ENCODE peak calls at places on chromosomes 2 and 18, in five cellular contexts. A is hypothalamus, O is AG04449, E is cardiac fibroblast, K is EL. P is an unnamed sample.

GRCh38 chr2:126827371-126827770 is 71.3 kb upstream of the TEX51 start:
- DNase-seq in A (no peak), O (no peak), E (no peak), K (no peak), P (no peak)

GRCh38 chr18:10432781-10433180 is 21.7 kb upstream of the APCDD1 start:
- DNase-seq in A (no peak), O (no peak), E (no peak), K (no peak), P (no peak)

GRCh38 chr2:60974652-60975051 is 42.9 kb upstream of the PEX13 start:
- DNase-seq in A (no peak), O (no peak), E (no peak), K (no peak), P (no peak)

GRCh38 chr2:240642806-240643092 is 17.5 kb downstream of the GPR35 start:
- DNase-seq in A (no peak), O (no peak), E (no peak), K (no peak), P (no peak)

GRCh38 chr2:107988108-107988507 is 1.8 kb downstream of the SLC5A7 start:
- DNase-seq in A (no peak), O (no peak), E (no peak), K (no peak), P (no peak)

GRCh38 chr2:219452361-219453317 is 18.0 kb downstream of the SPEG start:
- DNase-seq in A (no peak), O (peak), E (peak), K (peak), P (no peak)

GRCh38 chr18:63511285-63511684 is 30.9 kb upstream of the SERPINB12 start:
- DNase-seq in A (no peak), O (no peak), E (peak), K (peak), P (no peak)

GRCh38 chr2:209525336-209525735 is 101.5 kb downstream of the MAP2 start:
- DNase-seq in A (no peak), O (no peak), E (peak), K (no peak), P (no peak)

GRCh38 chr18:8685141-8685913 is 20.0 kb upstream of the MTCL1 start:
- DNase-seq in A (no peak), O (no peak), E (peak), K (peak), P (no peak)

GRCh38 chr2:157685572-157685971 is 56.9 kb upstream of the ACVR1C start:
- DNase-seq in A (no peak), O (no peak), E (no peak), K (no peak), P (no peak)

GRCh38 chr18:6281874-6282273 is 132.8 kb downstream of the L3MBTL4 start:
- DNase-seq in A (no peak), O (no peak), E (no peak), K (no peak), P (no peak)

GRCh38 chr2:96665083-96665569 is 22.6 kb downstream of the FER1L5 start:
- DNase-seq in A (no peak), O (peak), E (peak), K (peak), P (no peak)

GRCh38 chr2:110674620-110675555 is 3.0 kb downstream of the BUB1 start:
- DNase-seq in A (no peak), O (no peak), E (peak), K (peak), P (no peak)

GRCh38 chr18:3283253-3283863 is 21.4 kb downstream of the MYL12B start:
- DNase-seq in A (no peak), O (no peak), E (no peak), K (no peak), P (no peak)

GRCh38 chr2:37816036-37816435 is 109.1 kb upstream of the RMDN2 start:
- DNase-seq in A (no peak), O (no peak), E (no peak), K (no peak), P (no peak)

GRCh38 chr2:182726473-182726872 is 10.4 kb downstream of the DNAJC10 start:
- DNase-seq in A (no peak), O (no peak), E (no peak), K (no peak), P (no peak)

GRCh38 chr2:150644298-150645067 is 157.0 kb upstream of the RND3 start:
- DNase-seq in A (no peak), O (no peak), E (peak), K (peak), P (no peak)

GRCh38 chr2:160407393-160408204 is 86.0 kb downstream of the RBMS1 start:
- DNase-seq in A (no peak), O (no peak), E (peak), K (peak), P (peak)

GRCh38 chr2:232576995-232577394 is 26.5 kb downstream of the EIF4E2 start:
- DNase-seq in A (no peak), O (peak), E (peak), K (peak), P (no peak)

GRCh38 chr2:199019898-199020507 is 437.7 kb downstream of the SATB2 start:
- DNase-seq in A (no peak), O (no peak), E (peak), K (peak), P (no peak)

GRCh38 chr2:136207030-136207623 is 89.2 kb upstream of the CXCR4 start:
- DNase-seq in A (no peak), O (no peak), E (no peak), K (no peak), P (no peak)

GRCh38 chr2:73856214-73856613 is 27.5 kb downstream of the STAMBP start:
- DNase-seq in A (no peak), O (peak), E (peak), K (peak), P (no peak)

P was measured in activated T-cell treated with anti-CD3 and anti-CD28 coated beads for 1 hour.